ENCODE peak calls at places on chromosomes 7 and 10, in four cellular contexts. One of them, this sample, is unnamed.

GRCh38 chr10:115948415-115948814 is 324.6 kb downstream of the GFRA1 start:
- DNase-seq in GM12891: no peak
- DNase-seq in K562: no peak
- DNase-seq in GM12878: no peak
- DNase-seq in this sample: no peak

GRCh38 chr7:77940647-77941046 is 142.1 kb downstream of the PHTF2 start:
- DNase-seq in GM12891: peak
- DNase-seq in K562: peak
- DNase-seq in GM12878: no peak
- DNase-seq in this sample: no peak

GRCh38 chr10:48416584-48417232 is 110.2 kb downstream of the MAPK8 start:
- DNase-seq in GM12891: no peak
- DNase-seq in K562: no peak
- DNase-seq in GM12878: no peak
- DNase-seq in this sample: no peak

GRCh38 chr10:108544500-108545120 is 1378.7 kb downstream of the XPNPEP1 start:
- DNase-seq in GM12891: no peak
- DNase-seq in K562: no peak
- DNase-seq in GM12878: no peak
- DNase-seq in this sample: peak

GRCh38 chr7:52586704-52587103 is 448.7 kb upstream of the POM121L12 start:
- DNase-seq in GM12891: no peak
- DNase-seq in K562: no peak
- DNase-seq in GM12878: no peak
- DNase-seq in this sample: no peak

GRCh38 chr10:67770537-67770936 is 67.5 kb downstream of the DNAJC12 start:
- DNase-seq in GM12891: no peak
- DNase-seq in K562: no peak
- DNase-seq in GM12878: peak
- DNase-seq in this sample: no peak

GRCh38 chr10:68792115-68792514 is 35.2 kb upstream of the STOX1 start:
- DNase-seq in GM12891: no peak
- DNase-seq in K562: no peak
- DNase-seq in GM12878: no peak
- DNase-seq in this sample: no peak

GRCh38 chr10:88866454-88866853 is 13.6 kb upstream of the STAMBPL1 start:
- DNase-seq in GM12891: no peak
- DNase-seq in K562: no peak
- DNase-seq in GM12878: no peak
- DNase-seq in this sample: no peak

GRCh38 chr7:25777969-25778767 is 373.8 kb upstream of the NFE2L3 start:
- DNase-seq in GM12891: no peak
- DNase-seq in K562: no peak
- DNase-seq in GM12878: no peak
- DNase-seq in this sample: no peak

GRCh38 chr10:111128331-111129167 is 51.7 kb downstream of the ADRA2A start:
- DNase-seq in GM12891: no peak
- DNase-seq in K562: peak
- DNase-seq in GM12878: no peak
- DNase-seq in this sample: no peak

GRCh38 chr7:25653412-25653811 is 425.1 kb upstream of the NPVF start:
- DNase-seq in GM12891: no peak
- DNase-seq in K562: no peak
- DNase-seq in GM12878: no peak
- DNase-seq in this sample: no peak

GRCh38 chr10:71736570-71737355 is 17.2 kb upstream of the C10orf105 start:
- DNase-seq in GM12891: no peak
- DNase-seq in K562: no peak
- DNase-seq in GM12878: no peak
- DNase-seq in this sample: no peak

GRCh38 chr10:27599546-27599945 is 95.4 kb downstream of the RAB18 start:
- DNase-seq in GM12891: no peak
- DNase-seq in K562: no peak
- DNase-seq in GM12878: no peak
- DNase-seq in this sample: no peak

GRCh38 chr10:100304414-100304813 is 17.9 kb upstream of the BLOC1S2 start:
- DNase-seq in GM12891: no peak
- DNase-seq in K562: no peak
- DNase-seq in GM12878: no peak
- DNase-seq in this sample: no peak

GRCh38 chr7:9189683-9190082 is 756.3 kb downstream of the NXPH1 start:
- DNase-seq in GM12891: no peak
- DNase-seq in K562: no peak
- DNase-seq in GM12878: no peak
- DNase-seq in this sample: no peak

GRCh38 chr10:93334901-93335312 is 147.2 kb downstream of the MYOF start:
- DNase-seq in GM12891: no peak
- DNase-seq in K562: no peak
- DNase-seq in GM12878: no peak
- DNase-seq in this sample: no peak

GRCh38 chr10:89391882-89392756 is at the start of gene IFIT1:
- DNase-seq in GM12891: no peak
- DNase-seq in K562: peak
- DNase-seq in GM12878: peak
- DNase-seq in this sample: peak

GRCh38 chr7:107614425-107614824 is 34.4 kb downstream of the BCAP29 start:
- DNase-seq in GM12891: no peak
- DNase-seq in K562: no peak
- DNase-seq in GM12878: no peak
- DNase-seq in this sample: no peak

GRCh38 chr7:150311711-150312110 is 11.4 kb upstream of the LRRC61 start:
- DNase-seq in GM12891: no peak
- DNase-seq in K562: peak
- DNase-seq in GM12878: no peak
- DNase-seq in this sample: no peak

GRCh38 chr7:129998446-129998845 is 45.7 kb upstream of the UBE2H start:
- DNase-seq in GM12891: no peak
- DNase-seq in K562: no peak
- DNase-seq in GM12878: no peak
- DNase-seq in this sample: no peak

GRCh38 chr7:44615149-44615611 is 8.8 kb downstream of the OGDH start:
- DNase-seq in GM12891: no peak
- DNase-seq in K562: peak
- DNase-seq in GM12878: no peak
- DNase-seq in this sample: no peak

GRCh38 chr10:15763001-15763400 is 43.3 kb upstream of the ITGA8 start:
- DNase-seq in GM12891: no peak
- DNase-seq in K562: no peak
- DNase-seq in GM12878: no peak
- DNase-seq in this sample: no peak

GRCh38 chr7:39027491-39027890 is 49.8 kb downstream of the POU6F2 start:
- DNase-seq in GM12891: no peak
- DNase-seq in K562: no peak
- DNase-seq in GM12878: no peak
- DNase-seq in this sample: no peak

GRCh38 chr7:30348083-30348560 is 63.7 kb downstream of the ZNRF2 start:
- DNase-seq in GM12891: no peak
- DNase-seq in K562: peak
- DNase-seq in GM12878: peak
- DNase-seq in this sample: peak

GRCh38 chr10:74825033-74825370 is 1.4 kb upstream of the KAT6B start:
- DNase-seq in GM12891: peak
- DNase-seq in K562: no peak
- DNase-seq in GM12878: no peak
- DNase-seq in this sample: peak

GRCh38 chr7:1809070-1809469 is 139.0 kb downstream of the ELFN1 start:
- DNase-seq in GM12891: no peak
- DNase-seq in K562: no peak
- DNase-seq in GM12878: no peak
- DNase-seq in this sample: no peak

GRCh38 chr10:3514691-3515090 is 270.3 kb downstream of the KLF6 start:
- DNase-seq in GM12891: no peak
- DNase-seq in K562: no peak
- DNase-seq in GM12878: no peak
- DNase-seq in this sample: no peak

GRCh38 chr10:6778992-6779701 is 199.1 kb upstream of the PRKCQ start:
- DNase-seq in GM12891: no peak
- DNase-seq in K562: no peak
- DNase-seq in GM12878: no peak
- DNase-seq in this sample: no peak

GRCh38 chr7:64634406-64635062 is 31.4 kb upstream of the ZNF107 start:
- DNase-seq in GM12891: no peak
- DNase-seq in K562: no peak
- DNase-seq in GM12878: no peak
- DNase-seq in this sample: no peak

GRCh38 chr7:114086906-114087651 is 168.3 kb upstream of the PPP1R3A start:
- DNase-seq in GM12891: no peak
- DNase-seq in K562: no peak
- DNase-seq in GM12878: no peak
- DNase-seq in this sample: no peak

GRCh38 chr7:138204989-138205298 is 128.7 kb downstream of the AKR1D1 start:
- DNase-seq in GM12891: no peak
- DNase-seq in K562: no peak
- DNase-seq in GM12878: no peak
- DNase-seq in this sample: no peak

GRCh38 chr7:98745722-98746318 is 124.0 kb downstream of the TMEM130 start:
- DNase-seq in GM12891: peak
- DNase-seq in K562: peak
- DNase-seq in GM12878: no peak
- DNase-seq in this sample: peak

GRCh38 chr7:5234852-5235831 is 45.1 kb downstream of the WIPI2 start:
- DNase-seq in GM12891: no peak
- DNase-seq in K562: no peak
- DNase-seq in GM12878: peak
- DNase-seq in this sample: no peak

GRCh38 chr10:109456566-109457361 is 466.5 kb downstream of the XPNPEP1 start:
- DNase-seq in GM12891: peak
- DNase-seq in K562: no peak
- DNase-seq in GM12878: no peak
- DNase-seq in this sample: no peak

GRCh38 chr10:102635377-102635776 is 8.9 kb upstream of the TRIM8 start:
- DNase-seq in GM12891: no peak
- DNase-seq in K562: no peak
- DNase-seq in GM12878: no peak
- DNase-seq in this sample: peak

GRCh38 chr10:971150-971542 is 17.1 kb upstream of the GTPBP4 start:
- DNase-seq in GM12891: no peak
- DNase-seq in K562: no peak
- DNase-seq in GM12878: no peak
- DNase-seq in this sample: peak
- TF ChIP-seq SPI1 in GM12891: no peak
- TF ChIP-seq SPI1 in K562: no peak
- TF ChIP-seq SPI1 in GM12878: no peak
- TF ChIP-seq SPI1 in this sample: peak

DNA sequence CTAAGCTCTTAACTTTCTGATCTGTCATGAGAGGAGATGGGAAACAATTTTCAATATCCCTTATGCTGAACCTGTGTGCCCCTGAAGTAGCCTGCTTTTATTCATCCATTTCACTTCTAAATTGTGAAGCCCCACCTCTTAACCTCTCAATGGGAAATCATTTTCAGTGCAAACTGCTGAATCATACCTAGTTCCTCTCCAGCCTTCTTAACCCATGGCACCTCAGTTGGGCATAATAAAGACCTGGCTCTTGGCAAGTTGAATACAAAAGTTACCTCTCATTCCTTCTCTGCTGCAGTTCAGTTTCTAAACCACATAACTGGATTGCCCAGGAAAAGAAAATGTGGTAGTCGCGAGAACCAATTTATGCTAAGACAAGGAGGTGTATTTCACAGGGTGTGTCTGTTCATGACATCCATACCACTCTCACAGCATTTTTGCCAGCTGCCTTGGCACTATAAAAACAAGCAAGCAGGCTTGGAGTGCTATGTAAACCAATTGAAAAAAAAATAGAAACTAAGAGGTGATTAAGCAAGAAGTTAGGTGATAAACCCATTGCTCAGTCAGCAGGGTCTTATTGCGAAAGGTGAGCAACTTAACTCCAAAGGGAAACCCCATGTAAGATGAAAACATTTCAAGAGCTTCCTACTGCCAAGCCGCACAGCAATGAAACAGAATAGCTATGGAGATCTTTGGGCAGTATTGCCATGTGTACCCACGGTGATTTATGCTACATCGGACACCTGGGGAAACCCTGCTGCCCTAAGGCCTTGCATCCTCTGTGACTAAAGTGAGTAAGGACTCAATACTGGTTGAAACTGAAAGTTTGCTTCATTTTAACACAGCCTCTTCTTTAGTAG is 57.0 kb upstream of the DKK1 start:
- DNase-seq in GM12891: peak
- DNase-seq in K562: no peak
- DNase-seq in GM12878: peak
- DNase-seq in this sample: no peak
- TF ChIP-seq SPI1 in GM12891: no peak
- TF ChIP-seq SPI1 in K562: no peak
- TF ChIP-seq SPI1 in GM12878: no peak
- TF ChIP-seq SPI1 in this sample: no peak

DNA sequence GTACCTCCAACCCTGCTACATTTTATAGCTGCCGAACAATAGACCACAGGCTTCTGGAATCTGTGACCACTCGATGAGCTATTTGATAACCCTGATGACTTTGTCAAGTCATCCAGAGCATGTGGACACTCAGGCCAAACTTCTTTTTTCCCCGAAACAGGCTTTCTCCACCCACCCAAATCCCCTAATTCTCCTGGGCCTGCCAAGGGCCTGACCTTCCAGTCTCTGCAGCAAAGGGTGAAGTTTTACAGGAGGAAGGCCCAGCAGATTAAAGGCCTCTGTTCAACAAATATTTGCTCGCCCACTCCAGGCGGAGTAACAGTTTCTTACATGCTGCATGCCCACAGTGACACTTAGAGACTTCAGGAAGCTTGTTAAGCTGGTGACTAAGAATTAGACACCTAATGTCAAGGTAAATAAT is 2.0 kb downstream of the JCAD start:
- DNase-seq in GM12891: no peak
- DNase-seq in K562: no peak
- DNase-seq in GM12878: no peak
- DNase-seq in this sample: no peak
- TF ChIP-seq SPI1 in GM12891: no peak
- TF ChIP-seq SPI1 in K562: no peak
- TF ChIP-seq SPI1 in GM12878: no peak
- TF ChIP-seq SPI1 in this sample: no peak

GRCh38 chr10:125162181-125162906 is 2.0 kb upstream of the CTBP2 start:
- DNase-seq in GM12891: no peak
- DNase-seq in K562: no peak
- DNase-seq in GM12878: no peak
- DNase-seq in this sample: no peak
- TF ChIP-seq SPI1 in GM12891: no peak
- TF ChIP-seq SPI1 in K562: no peak
- TF ChIP-seq SPI1 in GM12878: no peak
- TF ChIP-seq SPI1 in this sample: no peak

DNA sequence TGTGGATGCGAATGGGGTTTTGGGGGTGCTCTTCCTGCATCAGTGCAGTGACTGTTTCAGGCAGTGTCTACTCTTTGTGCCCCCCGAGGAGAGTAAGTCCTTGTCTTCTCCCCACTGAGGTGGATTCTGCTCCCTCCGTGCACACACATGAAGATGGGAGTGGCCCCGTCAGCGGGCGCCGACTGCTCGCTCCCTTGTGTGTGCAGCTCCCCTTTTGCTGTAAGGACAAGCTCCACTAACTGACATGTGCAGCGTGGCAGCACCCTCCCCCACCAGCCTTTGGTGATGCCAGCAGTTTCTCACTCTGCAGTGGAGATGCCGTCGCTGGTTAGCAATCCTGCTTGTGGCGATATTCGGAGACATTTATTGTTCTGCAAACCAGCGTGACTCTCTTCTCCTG is 202.9 kb downstream of the EBF3 start:
- DNase-seq in GM12891: no peak
- DNase-seq in K562: no peak
- DNase-seq in GM12878: no peak
- DNase-seq in this sample: no peak
- TF ChIP-seq SPI1 in GM12891: no peak
- TF ChIP-seq SPI1 in K562: no peak
- TF ChIP-seq SPI1 in GM12878: no peak
- TF ChIP-seq SPI1 in this sample: no peak